ENCODE peak calls at places on chromosomes 11 and 22, in nine cellular contexts. Z, Y, B, H, O, A, U, N and I are unnamed samples. For H3K27me3, the result is how much of the 10 kb centered on the place peaks cover.

GRCh38 chr11:71309611-71310010 is 57.2 kb upstream of the SHANK2 start:
- DNase-seq in O (no peak), B (peak), U (no peak), N (no peak), H (peak), A (no peak), Y (no peak), Z (no peak), I (no peak)

GRCh38 chr11:29328961-29329441 is 687.8 kb downstream of the KCNA4 start:
- DNase-seq in N (peak), O (no peak), U (peak), Y (peak), A (no peak), H (no peak), Z (no peak), B (no peak), I (peak)

GRCh38 chr11:129440028-129440630 is 64.5 kb downstream of the BARX2 start:
- DNase-seq in N (peak), U (peak), Z (no peak), O (no peak), Y (peak), B (no peak), A (no peak), H (no peak), I (no peak)

GRCh38 chr22:46957521-46957920 is 195.1 kb downstream of the TBC1D22A start:
- DNase-seq in Z (no peak), N (no peak), O (no peak), H (no peak), A (no peak), B (peak), Y (no peak), U (no peak), I (no peak)

GRCh38 chr22:17375914-17376614 is 6.8 kb downstream of the CECR2 start:
- DNase-seq in O (no peak), Y (no peak), U (no peak), A (no peak), N (no peak), H (no peak), B (no peak), Z (no peak), I (no peak)

GRCh38 chr22:19066531-19067271 is 55.5 kb downstream of the DGCR2 start:
- DNase-seq in Y (no peak), Z (no peak), A (no peak), U (peak), H (peak), O (no peak), N (no peak), B (no peak), I (no peak)

GRCh38 chr22:38029370-38029769 is 27.8 kb upstream of the PICK1 start:
- DNase-seq in Z (no peak), O (no peak), A (no peak), U (no peak), H (no peak), B (no peak), N (no peak), Y (no peak), I (no peak)

GRCh38 chr11:128684582-128685382 is 9.1 kb upstream of the FLI1 start:
- DNase-seq in H (no peak), Z (no peak), O (no peak), A (no peak), Y (peak), B (no peak), U (no peak), N (peak), I (no peak)

GRCh38 chr22:20239951-20240773 is 28.0 kb downstream of the RTN4R start:
- DNase-seq in O (no peak), B (no peak), H (no peak), N (no peak), Y (peak), U (no peak), A (peak), Z (no peak), I (no peak)

GRCh38 chr11:7654094-7654742 is 19.1 kb downstream of the CYB5R2 start:
- DNase-seq in B (no peak), H (no peak), U (no peak), Y (no peak), O (no peak), N (no peak), A (no peak), Z (no peak), I (no peak)

GRCh38 chr11:113896156-113896879 is 8.3 kb upstream of the HTR3B start:
- DNase-seq in B (peak), O (no peak), N (peak), A (no peak), Y (peak), U (peak), Z (peak), H (peak), I (no peak)

GRCh38 chr11:79942071-79942470 is 501.2 kb upstream of the TENM4 start:
- DNase-seq in U (no peak), H (no peak), O (no peak), N (no peak), Y (no peak), A (no peak), B (no peak), Z (no peak), I (no peak)

GRCh38 chr11:118640332-118641154 is 33.1 kb downstream of the PHLDB1 start:
- DNase-seq in O (no peak), N (no peak), U (no peak), H (no peak), A (no peak), B (no peak), Y (peak), Z (no peak), I (no peak)

GRCh38 chr11:83784419-83784818 is 498.3 kb upstream of the CCDC90B start:
- DNase-seq in Z (no peak), N (no peak), B (no peak), H (no peak), A (no peak), O (no peak), U (no peak), Y (no peak), I (no peak)

GRCh38 chr11:76626921-76627391 is 43.6 kb downstream of the LRRC32 start:
- DNase-seq in U (peak), N (no peak), O (no peak), A (no peak), Y (no peak), Z (no peak), B (no peak), H (peak), I (peak)

GRCh38 chr11:30196400-30197206 is 34.2 kb upstream of the FSHB start:
- DNase-seq in H (peak), N (peak), U (peak), B (peak), Y (peak), O (no peak), Z (peak), A (peak), I (no peak)

GRCh38 chr22:47645450-47645914 is 883.0 kb downstream of the TBC1D22A start:
- DNase-seq in O (no peak), Y (no peak), A (no peak), Z (no peak), N (peak), H (no peak), U (no peak), B (no peak), I (no peak)

GRCh38 chr11:116175707-116176106 is 597.1 kb downstream of the BUD13 start:
- DNase-seq in N (no peak), U (no peak), A (no peak), Z (no peak), Y (no peak), B (no peak), H (peak), O (no peak), I (no peak)

GRCh38 chr11:125179346-125179745 is 14.8 kb downstream of the PKNOX2 start:
- DNase-seq in Y (no peak), B (no peak), A (no peak), H (no peak), U (no peak), O (no peak), N (no peak), Z (no peak), I (no peak)

GRCh38 chr11:16777576-16777975 is 39.1 kb downstream of the C11orf58 start:
- DNase-seq in A (no peak), U (no peak), B (peak), Z (no peak), H (no peak), Y (no peak), O (no peak), N (no peak), I (no peak)

GRCh38 chr11:61958590-61958989 is 8.4 kb downstream of the BEST1 start:
- DNase-seq in B (no peak), Y (no peak), A (no peak), H (peak), O (no peak), Z (no peak), U (no peak), N (no peak), I (no peak)
- H3K27me3 ChIP-seq in B (under half), Y (under half), A (under half), H (under half), O (under half), Z (under half), U (under half), N (under half), I (under half)

GRCh38 chr22:48950151-48950915 is 877.3 kb downstream of the BRD1 start:
- DNase-seq in H (peak), U (no peak), Z (peak), B (peak), A (no peak), Y (no peak), N (no peak), O (no peak), I (peak)

GRCh38 chr22:48953103-48953720 is 874.5 kb downstream of the BRD1 start:
- DNase-seq in N (no peak), U (no peak), A (no peak), Z (no peak), H (peak), Y (no peak), O (no peak), B (no peak), I (peak)

GRCh38 chr22:48951836-48952235 is 875.8 kb downstream of the BRD1 start:
- DNase-seq in H (peak), U (no peak), Y (no peak), N (no peak), B (peak), O (no peak), A (no peak), Z (no peak), I (peak)

GRCh38 chr22:48953830-48954229 is 873.8 kb downstream of the BRD1 start:
- DNase-seq in H (peak), Z (no peak), O (no peak), B (peak), U (no peak), N (no peak), Y (no peak), A (no peak), I (peak)

GRCh38 chr22:48952256-48953102 is 875.2 kb downstream of the BRD1 start:
- DNase-seq in O (no peak), N (no peak), U (no peak), Y (no peak), H (peak), Z (no peak), A (no peak), B (peak), I (no peak)
- H3K27ac ChIP-seq in O (no peak), N (no peak), U (no peak), Y (no peak), H (no peak), Z (no peak), A (no peak), B (no peak), I (no peak)

GRCh38 chr11:19218216-19218615 is 16.4 kb upstream of the CSRP3 start:
- DNase-seq in O (no peak), A (no peak), B (no peak), H (no peak), N (no peak), Z (no peak), Y (no peak), U (no peak), I (no peak)

GRCh38 chr11:19216709-19217374 is 15.1 kb upstream of the CSRP3 start:
- DNase-seq in H (no peak), Y (no peak), U (no peak), Z (no peak), B (no peak), O (no peak), A (no peak), N (no peak), I (no peak)

GRCh38 chr11:19218801-19219460 is 17.1 kb upstream of the CSRP3 start:
- DNase-seq in H (no peak), N (peak), Y (no peak), U (no peak), A (peak), Z (no peak), O (no peak), B (no peak), I (no peak)

GRCh38 chr11:19220903-19221682 is 19.3 kb upstream of the CSRP3 start:
- DNase-seq in Y (no peak), U (no peak), N (peak), O (no peak), Z (no peak), B (peak), A (no peak), H (no peak), I (no peak)

DNA sequence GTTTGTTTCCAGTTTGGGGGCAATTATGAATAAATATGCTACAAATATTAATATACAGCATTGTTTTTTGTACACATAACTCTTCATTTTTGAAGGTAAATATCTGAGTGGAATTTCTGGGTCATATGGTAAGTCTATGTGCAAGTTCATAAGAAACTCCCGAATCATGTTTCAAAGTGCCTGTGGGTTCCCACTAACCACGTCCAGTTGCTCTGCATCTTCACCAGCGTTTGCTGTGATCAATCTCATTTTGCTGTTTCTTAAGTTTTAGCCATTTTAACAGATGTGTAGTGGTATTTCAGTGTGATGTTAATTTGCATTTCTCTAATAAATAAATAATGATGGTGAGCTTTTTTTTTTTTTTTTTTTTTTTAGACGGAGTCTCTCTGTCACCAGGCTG is 14.2 kb upstream of the CSRP3 start:
- DNase-seq in B (no peak), Z (no peak), Y (no peak), A (no peak), U (no peak), O (no peak), N (no peak), H (no peak), I (no peak)
- H3K4me3 ChIP-seq in B (no peak), Z (no peak), Y (no peak), A (no peak), U (no peak), O (no peak), N (no peak), H (no peak), I (no peak)

DNA sequence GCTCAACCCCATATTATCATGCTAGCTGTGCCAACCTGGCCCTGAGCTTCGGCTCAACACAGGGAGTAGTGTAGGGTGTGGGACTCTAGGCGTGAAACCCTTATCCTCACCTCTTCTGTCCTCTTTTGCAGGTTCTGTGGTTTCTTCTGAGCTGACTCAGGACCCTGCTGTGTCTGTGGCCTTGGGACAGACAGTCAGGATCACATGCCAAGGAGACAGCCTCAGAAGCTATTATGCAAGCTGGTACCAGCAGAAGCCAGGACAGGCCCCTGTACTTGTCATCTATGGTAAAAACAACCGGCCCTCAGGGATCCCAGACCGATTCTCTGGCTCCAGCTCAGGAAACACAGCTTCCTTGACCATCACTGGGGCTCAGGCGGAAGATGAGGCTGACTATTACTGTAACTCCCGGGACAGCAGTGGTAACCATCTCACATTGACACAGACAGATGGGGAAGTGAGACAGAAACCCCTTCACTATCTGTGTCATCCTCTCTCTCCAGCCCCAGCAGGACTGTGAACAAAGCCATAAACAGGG is 76.4 kb downstream of the GGTLC2 start:
- DNase-seq in H (no peak), A (no peak), O (no peak), U (peak), Z (peak), N (no peak), Y (no peak), B (no peak), I (no peak)
- H3K27me3 ChIP-seq in H (under half), A (under half), O (under half), U (under half), Z (under half), N (under half), Y (half or more), B (under half), I (under half)